ENCODE peak calls at places on chromosomes 1 and 21, in four cellular contexts. One of them, this sample, is unnamed.

GRCh38 chr1:24316659-24317058 is 2.5 kb upstream of the GRHL3 start:
- DNase-seq in H1: no peak
- DNase-seq in GM12878: no peak
- DNase-seq in K562: no peak
- DNase-seq in this sample: no peak

GRCh38 chr1:7221823-7222462 is 436.7 kb downstream of the CAMTA1 start:
- DNase-seq in H1: no peak
- DNase-seq in GM12878: no peak
- DNase-seq in K562: no peak
- DNase-seq in this sample: no peak

GRCh38 chr1:74586253-74586897 is 74.0 kb upstream of the LRRC53 start:
- DNase-seq in H1: no peak
- DNase-seq in K562: no peak
- DNase-seq in GM12878: no peak
- DNase-seq in this sample: no peak

GRCh38 chr1:56672579-56672978 is 27.5 kb downstream of the PRKAA2 start:
- DNase-seq in K562: no peak
- DNase-seq in GM12878: no peak
- DNase-seq in H1: no peak
- DNase-seq in this sample: no peak

GRCh38 chr1:9249534-9250335 is 15.2 kb downstream of the H6PD start:
- DNase-seq in K562: peak
- DNase-seq in H1: peak
- DNase-seq in GM12878: no peak
- DNase-seq in this sample: peak

GRCh38 chr1:167938083-167938482 is 1.2 kb upstream of the MPC2 start:
- DNase-seq in GM12878: no peak
- DNase-seq in K562: peak
- DNase-seq in H1: no peak
- DNase-seq in this sample: no peak

GRCh38 chr1:32870615-32871363 is at the start of gene FNDC5:
- DNase-seq in H1: no peak
- DNase-seq in GM12878: no peak
- DNase-seq in K562: peak
- DNase-seq in this sample: peak

GRCh38 chr1:12179111-12179519 is 12.3 kb downstream of the TNFRSF1B start:
- DNase-seq in H1: no peak
- DNase-seq in GM12878: no peak
- DNase-seq in K562: no peak
- DNase-seq in this sample: no peak

GRCh38 chr1:23422313-23422877 is 2.2 kb downstream of the TCEA3 start:
- DNase-seq in K562: peak
- DNase-seq in H1: no peak
- DNase-seq in GM12878: no peak
- DNase-seq in this sample: peak

GRCh38 chr1:31694910-31695300 is 8.9 kb downstream of the COL16A1 start:
- DNase-seq in GM12878: no peak
- DNase-seq in H1: no peak
- DNase-seq in K562: no peak
- DNase-seq in this sample: no peak

GRCh38 chr21:34991366-34991967 is 57.6 kb downstream of the RUNX1 start:
- DNase-seq in K562: no peak
- DNase-seq in GM12878: no peak
- DNase-seq in H1: no peak
- DNase-seq in this sample: no peak

GRCh38 chr1:235473808-235474207 is 30.4 kb downstream of the B3GALNT2 start:
- DNase-seq in H1: no peak
- DNase-seq in GM12878: no peak
- DNase-seq in K562: no peak
- DNase-seq in this sample: no peak

GRCh38 chr1:17207046-17207445 is 2.1 kb downstream of the PADI1 start:
- DNase-seq in K562: no peak
- DNase-seq in H1: no peak
- DNase-seq in GM12878: peak
- DNase-seq in this sample: no peak

GRCh38 chr1:82807563-82807962 is 1006.8 kb downstream of the ADGRL2 start:
- DNase-seq in GM12878: no peak
- DNase-seq in H1: no peak
- DNase-seq in K562: no peak
- DNase-seq in this sample: no peak

GRCh38 chr1:243715285-243715684 is 134.8 kb downstream of the AKT3 start:
- DNase-seq in H1: no peak
- DNase-seq in K562: no peak
- DNase-seq in GM12878: no peak
- DNase-seq in this sample: no peak

GRCh38 chr1:19336543-19336942 is 24.4 kb downstream of the SLC66A1 start:
- DNase-seq in K562: no peak
- DNase-seq in H1: no peak
- DNase-seq in GM12878: no peak
- DNase-seq in this sample: no peak

GRCh38 chr1:162405800-162406199 is 6.1 kb downstream of the SH2D1B start:
- DNase-seq in GM12878: no peak
- DNase-seq in K562: no peak
- DNase-seq in H1: no peak
- DNase-seq in this sample: no peak

GRCh38 chr1:53947172-53947835 is 1.2 kb downstream of the LRRC42 start:
- DNase-seq in K562: peak
- DNase-seq in GM12878: no peak
- DNase-seq in H1: no peak
- DNase-seq in this sample: no peak

GRCh38 chr1:205851993-205852392 is 2.1 kb upstream of the PM20D1 start:
- DNase-seq in H1: no peak
- DNase-seq in K562: no peak
- DNase-seq in GM12878: no peak
- DNase-seq in this sample: no peak

GRCh38 chr1:95723346-95723745 is 489.3 kb downstream of the RWDD3 start:
- DNase-seq in H1: no peak
- DNase-seq in GM12878: no peak
- DNase-seq in K562: no peak
- DNase-seq in this sample: no peak

GRCh38 chr21:45513003-45513706 is 29.1 kb downstream of the SLC19A1 start:
- DNase-seq in GM12878: no peak
- DNase-seq in H1: no peak
- DNase-seq in K562: no peak
- DNase-seq in this sample: no peak
- TF ChIP-seq POLR2AphosphoS5 in GM12878: no peak
- TF ChIP-seq POLR2AphosphoS5 in H1: peak
- TF ChIP-seq POLR2AphosphoS5 in K562: no peak
- TF ChIP-seq POLR2AphosphoS5 in this sample: no peak

GRCh38 chr1:109677459-109677858 is 9.6 kb downstream of the GSTM2 start:
- DNase-seq in GM12878: no peak
- DNase-seq in H1: no peak
- DNase-seq in K562: no peak
- DNase-seq in this sample: no peak
- TF ChIP-seq NRF1 in GM12878: no peak
- TF ChIP-seq NRF1 in H1: no peak
- TF ChIP-seq NRF1 in K562: no peak
- TF ChIP-seq NRF1 in this sample: no peak

DNA sequence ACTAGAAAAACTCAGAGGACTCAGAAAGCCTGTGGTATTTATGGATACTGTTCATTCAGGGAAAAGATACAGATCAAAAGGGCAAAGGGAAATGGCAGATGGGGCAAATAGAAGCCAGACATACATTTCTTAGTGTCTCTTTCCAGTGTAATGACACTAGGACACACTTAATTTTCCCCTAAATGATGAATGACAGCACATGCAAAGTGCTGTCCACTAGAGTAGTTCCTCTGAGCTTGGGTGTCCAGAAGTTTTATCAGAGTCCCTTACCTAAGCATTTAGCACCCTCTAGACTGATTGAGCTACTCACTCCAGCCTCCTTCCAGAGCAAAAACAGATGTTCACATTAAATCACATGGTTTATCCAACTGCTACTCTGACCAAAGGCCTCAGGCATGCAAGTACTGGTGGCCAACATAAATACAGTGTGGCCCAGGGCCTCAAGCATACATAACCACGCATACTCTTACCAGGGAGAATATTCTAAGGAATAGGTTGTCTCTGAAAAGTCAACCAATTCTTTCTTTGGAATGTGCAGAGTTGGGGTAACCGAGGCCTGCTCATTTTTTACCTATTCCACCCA is 166.9 kb downstream of the NCAM2 start:
- DNase-seq in H1: no peak
- DNase-seq in K562: no peak
- DNase-seq in GM12878: no peak
- DNase-seq in this sample: peak
- TF ChIP-seq POLR2AphosphoS5 in H1: no peak
- TF ChIP-seq POLR2AphosphoS5 in K562: no peak
- TF ChIP-seq POLR2AphosphoS5 in GM12878: no peak
- TF ChIP-seq POLR2AphosphoS5 in this sample: peak

GRCh38 chr1:94332952-94333351 is 85.2 kb upstream of the ABCD3 start:
- DNase-seq in GM12878: no peak
- DNase-seq in H1: no peak
- DNase-seq in K562: no peak
- DNase-seq in this sample: no peak
- TF ChIP-seq NRF1 in GM12878: no peak
- TF ChIP-seq NRF1 in H1: no peak
- TF ChIP-seq NRF1 in K562: no peak
- TF ChIP-seq NRF1 in this sample: no peak

DNA sequence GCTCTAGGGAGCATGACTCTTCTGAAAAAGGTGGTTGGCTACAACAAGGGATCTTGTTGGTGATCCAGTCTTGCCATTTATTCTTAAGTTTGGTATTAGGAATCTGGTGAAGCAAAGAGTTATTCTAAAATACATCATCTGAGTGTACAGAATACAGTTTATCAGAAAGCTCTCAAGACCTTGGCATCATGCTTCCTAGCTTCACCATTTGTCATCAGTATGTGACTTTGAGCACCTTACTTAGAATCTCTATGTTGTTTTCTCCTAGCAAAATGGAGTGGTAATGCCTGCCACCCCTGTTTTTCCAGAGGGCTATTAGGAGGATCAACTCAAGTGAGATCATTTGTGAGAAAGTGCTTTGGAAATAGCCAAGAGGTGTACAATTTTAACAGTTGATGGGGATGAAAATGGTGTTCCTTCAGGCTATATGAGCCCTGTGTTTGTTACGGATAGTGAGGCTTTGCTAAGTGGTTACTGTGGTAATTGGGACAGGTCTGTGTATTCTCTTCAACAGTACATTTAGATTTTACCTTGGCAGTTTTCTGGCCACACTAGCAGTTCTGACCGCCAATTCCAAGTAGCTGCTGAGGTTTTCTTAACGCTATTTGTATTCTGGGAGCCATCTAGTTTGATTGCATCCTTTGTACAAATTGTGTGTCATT is 120.5 kb downstream of the DISP1 start:
- DNase-seq in K562: no peak
- DNase-seq in GM12878: no peak
- DNase-seq in H1: no peak
- DNase-seq in this sample: no peak
- TF ChIP-seq POLR2AphosphoS5 in K562: no peak
- TF ChIP-seq POLR2AphosphoS5 in GM12878: no peak
- TF ChIP-seq POLR2AphosphoS5 in H1: no peak
- TF ChIP-seq POLR2AphosphoS5 in this sample: no peak

DNA sequence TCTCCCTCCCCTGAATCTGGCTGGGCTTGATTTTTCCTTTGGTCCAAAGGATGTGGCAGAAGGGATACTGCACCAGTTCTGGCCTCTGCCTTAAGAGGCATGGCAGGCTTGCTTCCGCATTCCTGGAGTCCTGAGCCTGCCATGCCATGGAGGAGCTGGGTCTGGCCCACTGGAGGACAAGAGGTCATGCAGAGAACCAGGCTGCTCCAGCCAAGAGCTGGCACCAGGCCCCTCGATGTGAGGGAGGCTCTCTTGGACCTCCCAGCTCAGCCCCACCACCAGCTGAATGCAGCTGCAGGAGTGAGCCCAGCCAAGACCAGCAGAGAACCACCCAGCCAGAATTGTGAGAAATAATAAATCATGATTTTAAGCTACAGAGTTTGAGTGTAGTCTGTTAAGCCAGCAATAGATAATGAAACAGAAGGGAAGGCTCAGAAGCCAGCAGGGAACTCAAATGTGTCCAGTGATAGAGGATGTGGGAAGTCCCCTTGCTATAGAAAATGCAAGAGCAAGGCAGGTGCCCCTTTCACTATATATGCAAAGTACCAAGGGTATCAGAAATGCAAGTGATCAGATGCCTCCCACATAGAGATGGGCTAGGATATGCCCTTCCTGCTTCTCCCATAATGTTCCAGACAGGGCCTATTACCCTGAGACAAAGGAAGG is 118.4 kb downstream of the HIVEP3 start:
- DNase-seq in K562: no peak
- DNase-seq in H1: no peak
- DNase-seq in GM12878: peak
- DNase-seq in this sample: no peak
- TF ChIP-seq NRF1 in K562: no peak
- TF ChIP-seq NRF1 in H1: no peak
- TF ChIP-seq NRF1 in GM12878: no peak
- TF ChIP-seq NRF1 in this sample: no peak